ENCODE peak calls at places on chromosome 2, in ten cellular contexts. Z, U, X, N, C, S, Q, K, Y and H are unnamed samples.
A peak's percentile ranks its signal among the peaks of the same experiment; 100 is the strongest.

GRCh38 chr2:178268435-178268834 is 74.1 kb downstream of the OSBPL6 start:
- DNase-seq in Z (no peak), U (no peak), X (no peak), N (no peak), C (no peak), S (no peak), Q (no peak), K (no peak), Y (no peak), H (no peak)

GRCh38 chr2:183038341-183039300 is at the start of gene NCKAP1:
- DNase-seq in Z (peak; percentile 86), U (peak; percentile 90), X (peak; percentile 88), N (peak; percentile 93), C (peak; percentile 93), S (peak; percentile 62), Q (peak; percentile 95), K (peak; percentile 93), Y (peak; percentile 87), H (peak; percentile 95)

GRCh38 chr2:11647834-11648600 is 22.0 kb downstream of the NTSR2 start:
- DNase-seq in Z (no peak), U (no peak), X (peak; percentile 39), N (no peak), C (no peak), S (no peak), Q (no peak), K (no peak), Y (no peak), H (no peak)

GRCh38 chr2:138193416-138194213 is 229.3 kb downstream of the HNMT start:
- DNase-seq in Z (no peak), U (no peak), X (no peak), N (no peak), C (no peak), S (no peak), Q (no peak), K (no peak), Y (no peak), H (no peak)

GRCh38 chr2:102841107-102841840 is 79.4 kb downstream of the TMEM182 start:
- DNase-seq in Z (no peak), U (peak; percentile 10), X (peak; percentile 39), N (no peak), C (peak; percentile 67), S (peak; percentile 23), Q (no peak), K (peak; percentile 34), Y (no peak), H (no peak)

GRCh38 chr2:54595999-54596903 is 127.2 kb upstream of the EML6 start:
- DNase-seq in Z (peak; percentile 31), U (no peak), X (no peak), N (no peak), C (no peak), S (no peak), Q (no peak), K (no peak), Y (peak; percentile 76), H (no peak)

GRCh38 chr2:175734679-175735078 is 267.4 kb downstream of the LNPK start:
- DNase-seq in Z (no peak), U (no peak), X (no peak), N (no peak), C (no peak), S (no peak), Q (no peak), K (no peak), Y (no peak), H (no peak)

GRCh38 chr2:96117701-96118588 is 1.6 kb upstream of the ADRA2B start:
- DNase-seq in Z (no peak), U (no peak), X (no peak), N (peak; percentile 33), C (no peak), S (peak; percentile 29), Q (peak; percentile 46), K (no peak), Y (no peak), H (no peak)

GRCh38 chr2:113240915-113241911 is 37.5 kb downstream of the PAX8 start:
- DNase-seq in Z (peak; percentile 60), U (no peak), X (peak; percentile 93), N (no peak), C (peak; percentile 95), S (peak; percentile 99), Q (peak; percentile 79), K (peak; percentile 52), Y (peak; percentile 85), H (peak; percentile 94)

GRCh38 chr2:113240150-113240914 is 38.4 kb downstream of the PAX8 start:
- DNase-seq in Z (peak; percentile 82), U (peak; percentile 39), X (peak; percentile 89), N (peak; percentile 90), C (peak; percentile 97), S (peak; percentile 74), Q (peak; percentile 81), K (peak; percentile 70), Y (peak; percentile 73), H (no peak)

GRCh38 chr2:113246606-113247005 is 32.1 kb downstream of the PAX8 start:
- DNase-seq in Z (no peak), U (no peak), X (no peak), N (peak; percentile 55), C (no peak), S (no peak), Q (no peak), K (no peak), Y (no peak), H (no peak)

GRCh38 chr2:113245276-113245711 is 33.4 kb downstream of the PAX8 start:
- DNase-seq in Z (no peak), U (no peak), X (no peak), N (peak; percentile 81), C (no peak), S (no peak), Q (peak; percentile 61), K (no peak), Y (no peak), H (no peak)

DNA sequence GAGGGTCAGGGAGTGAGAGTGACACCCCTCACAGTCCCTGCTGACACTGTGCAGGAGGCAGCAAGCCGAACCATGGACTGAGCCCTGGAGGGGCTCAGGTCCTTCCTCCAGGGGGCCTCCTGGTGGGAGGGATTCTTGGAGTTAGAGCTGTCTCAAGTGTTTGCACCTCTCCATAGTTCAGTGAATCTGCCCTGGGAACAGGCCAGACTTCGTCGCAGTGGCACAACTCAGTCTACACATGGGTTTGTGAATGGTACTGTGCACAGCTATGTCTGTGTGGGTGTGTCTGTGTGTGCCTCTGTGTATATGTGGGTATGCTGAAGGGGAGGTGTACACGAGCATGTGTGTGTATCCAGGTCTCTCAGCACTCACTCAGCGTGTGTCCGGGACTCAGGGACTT is 36.4 kb downstream of the PAX8 start:
- DNase-seq in Z (no peak), U (no peak), X (no peak), N (no peak), C (no peak), S (no peak), Q (no peak), K (no peak), Y (no peak), H (no peak)
- TF ChIP-seq POLR2A in Z (no peak), U (no peak), X (no peak), N (no peak), C (no peak), S (no peak), Q (no peak), K (no peak), Y (no peak), H (no peak)

DNA sequence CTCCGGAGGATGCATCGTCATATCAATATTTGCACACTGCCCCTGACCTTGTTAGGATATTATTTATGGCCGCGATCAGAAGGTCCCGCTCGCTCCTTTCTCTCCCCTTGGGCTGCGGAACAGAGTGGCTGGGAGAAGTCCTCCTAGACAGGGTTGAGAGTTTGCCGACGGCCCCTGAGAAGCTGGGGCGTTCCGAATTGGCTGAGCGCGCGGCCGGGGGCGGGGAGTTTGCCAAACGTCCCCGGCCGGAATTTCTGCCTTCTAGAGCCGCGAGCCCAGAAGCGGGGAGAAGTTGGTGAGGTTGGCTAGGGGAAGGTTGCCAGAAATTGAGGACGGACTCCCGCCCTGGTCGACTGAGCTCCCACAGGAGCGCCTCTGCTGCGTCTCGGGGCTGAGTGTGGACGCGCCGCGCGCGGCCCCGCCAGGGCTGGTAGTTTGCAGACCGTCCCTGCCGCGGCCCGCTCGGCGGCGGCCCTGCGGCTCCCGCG is 134.2 kb upstream of the MGAT5 start:
- DNase-seq in Z (peak; percentile 76), U (peak; percentile 91), X (peak; percentile 93), N (peak; percentile 93), C (peak; percentile 93), S (peak; percentile 94), Q (peak; percentile 92), K (peak; percentile 92), Y (peak; percentile 87), H (peak; percentile 96)
- TF ChIP-seq POLR2A in Z (peak; percentile 80), U (peak; percentile 89), X (peak; percentile 81), N (peak; percentile 86), C (peak; percentile 68), S (peak; percentile 75), Q (peak; percentile 55), K (peak; percentile 73), Y (peak; percentile 75), H (no peak)

DNA sequence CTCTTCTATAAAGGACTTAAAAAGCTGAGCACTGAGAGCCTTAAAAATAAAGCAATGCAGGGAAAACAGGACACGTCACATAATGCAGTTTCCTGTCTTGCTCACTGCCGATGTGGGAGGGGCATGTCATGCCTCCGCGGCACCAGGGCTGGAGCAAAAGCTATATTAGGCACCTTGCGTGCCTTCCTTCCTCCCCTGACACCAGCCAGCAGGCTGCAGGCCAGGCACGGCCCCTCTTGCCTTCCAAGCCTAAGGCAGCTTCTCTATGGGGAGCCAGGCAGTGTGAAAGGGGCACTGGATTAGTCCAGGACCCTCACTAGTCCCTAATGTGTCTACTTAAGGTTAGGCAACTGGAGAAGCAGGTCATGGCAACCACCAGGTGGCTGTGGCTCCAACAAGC is 26.3 kb downstream of the MRPL35 start:
- DNase-seq in Z (no peak), U (no peak), X (peak; percentile 76), N (no peak), C (no peak), S (no peak), Q (no peak), K (peak; percentile 31), Y (peak; percentile 71), H (no peak)
- TF ChIP-seq POLR2A in Z (no peak), U (no peak), X (no peak), N (no peak), C (no peak), S (no peak), Q (no peak), K (no peak), Y (peak; percentile 49), H (no peak)

GRCh38 chr2:231682546-231683291 is 25.6 kb upstream of the PTMA start:
- DNase-seq in Z (no peak), U (no peak), X (no peak), N (no peak), C (no peak), S (no peak), Q (no peak), K (no peak), Y (no peak), H (no peak)

GRCh38 chr2:231680284-231680991 is 27.9 kb upstream of the PTMA start:
- DNase-seq in Z (no peak), U (peak; percentile 75), X (no peak), N (no peak), C (no peak), S (no peak), Q (peak; percentile 77), K (peak; percentile 70), Y (no peak), H (no peak)

GRCh38 chr2:231679131-231679530 is 29.2 kb upstream of the PTMA start:
- DNase-seq in Z (no peak), U (no peak), X (no peak), N (no peak), C (no peak), S (no peak), Q (no peak), K (no peak), Y (no peak), H (no peak)

GRCh38 chr2:231679906-231680283 is 28.4 kb upstream of the PTMA start:
- DNase-seq in Z (no peak), U (no peak), X (no peak), N (no peak), C (no peak), S (no peak), Q (no peak), K (no peak), Y (no peak), H (no peak)

DNA sequence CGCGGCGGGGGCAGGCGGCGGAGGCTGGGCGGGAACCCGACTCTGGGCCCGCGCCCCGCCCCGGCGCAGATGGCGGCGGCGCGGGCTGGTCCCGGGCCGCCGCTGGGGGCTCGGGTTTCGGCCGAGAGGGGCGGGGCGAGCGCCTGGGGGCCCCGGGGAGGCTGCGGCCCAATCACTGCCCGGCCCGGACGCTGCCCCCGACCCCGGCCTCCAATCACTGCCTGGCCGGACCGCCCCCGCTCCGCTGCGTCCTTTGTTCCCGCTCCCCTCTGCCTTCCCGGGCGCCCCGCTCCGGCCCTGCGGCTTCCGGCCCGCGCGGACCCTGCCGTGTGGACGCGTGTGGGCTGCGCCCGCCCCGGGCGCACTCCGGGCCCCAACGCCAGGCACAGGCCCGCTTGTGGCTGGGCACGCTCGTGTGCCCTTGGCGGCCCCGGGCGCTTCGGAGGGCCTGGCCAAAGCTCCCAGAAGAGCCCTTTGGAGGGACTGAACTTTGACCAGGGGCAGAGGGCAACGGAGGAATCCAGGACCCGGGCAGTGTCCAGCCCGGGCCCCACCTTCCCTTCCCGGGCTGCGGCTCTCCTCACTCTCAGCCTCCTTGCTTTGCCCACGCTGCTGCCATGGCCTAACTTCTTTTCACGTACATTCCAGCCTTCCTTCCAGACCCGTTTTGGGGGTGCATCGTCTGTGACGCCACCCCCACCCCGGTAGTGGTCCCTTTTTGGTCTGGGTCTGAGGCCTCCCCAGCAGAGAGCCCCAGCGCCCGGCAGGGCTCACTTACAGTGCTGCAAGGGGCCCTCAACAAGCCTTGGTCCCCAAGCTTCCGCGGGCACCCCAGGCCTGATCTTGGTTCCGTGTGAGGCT is 27.1 kb upstream of the PTMA start:
- DNase-seq in Z (peak; percentile 70), U (peak; percentile 70), X (peak; percentile 67), N (peak; percentile 88), C (peak; percentile 85), S (peak; percentile 78), Q (peak; percentile 78), K (peak; percentile 82), Y (peak; percentile 91), H (no peak)
- TF ChIP-seq POLR2A in Z (peak; percentile 78), U (peak; percentile 50), X (peak; percentile 78), N (peak; percentile 93), C (peak; percentile 36), S (peak; percentile 63), Q (peak; percentile 75), K (peak; percentile 19), Y (peak; percentile 40), H (no peak)